ENCODE peak calls at places on chromosomes 5 and 9, in nine cellular contexts. One of them, this sample, is unnamed.

GRCh38 chr5:78157001-78157400 is 137.5 kb downstream of the AP3B1 start:
- DNase-seq in cardiac muscle cell: no peak
- DNase-seq in spleen: no peak
- DNase-seq in adrenal gland: no peak
- DNase-seq in GM06990: no peak
- DNase-seq in AG10803: no peak
- DNase-seq in endodermal cell: no peak
- DNase-seq in bronchial epithelial cell: no peak
- DNase-seq in DND-41: no peak
- DNase-seq in this sample: no peak

GRCh38 chr5:133402781-133403180 is 209.6 kb downstream of the FSTL4 start:
- DNase-seq in GM06990: no peak
- DNase-seq in adrenal gland: no peak
- DNase-seq in DND-41: no peak
- DNase-seq in spleen: no peak
- DNase-seq in endodermal cell: peak
- DNase-seq in cardiac muscle cell: no peak
- DNase-seq in AG10803: no peak
- DNase-seq in bronchial epithelial cell: no peak
- DNase-seq in this sample: no peak

GRCh38 chr9:18261143-18261542 is 212.8 kb upstream of the ADAMTSL1 start:
- DNase-seq in GM06990: no peak
- DNase-seq in spleen: no peak
- DNase-seq in AG10803: peak
- DNase-seq in adrenal gland: peak
- DNase-seq in bronchial epithelial cell: no peak
- DNase-seq in DND-41: no peak
- DNase-seq in cardiac muscle cell: no peak
- DNase-seq in endodermal cell: no peak
- DNase-seq in this sample: no peak

GRCh38 chr5:4230905-4231561 is 635.4 kb downstream of the IRX1 start:
- DNase-seq in AG10803: no peak
- DNase-seq in adrenal gland: no peak
- DNase-seq in bronchial epithelial cell: no peak
- DNase-seq in GM06990: no peak
- DNase-seq in cardiac muscle cell: no peak
- DNase-seq in DND-41: no peak
- DNase-seq in endodermal cell: no peak
- DNase-seq in spleen: no peak
- DNase-seq in this sample: no peak

GRCh38 chr5:3100921-3101551 is 349.6 kb upstream of the IRX2 start:
- DNase-seq in DND-41: no peak
- DNase-seq in cardiac muscle cell: no peak
- DNase-seq in GM06990: no peak
- DNase-seq in spleen: peak
- DNase-seq in endodermal cell: peak
- DNase-seq in AG10803: no peak
- DNase-seq in adrenal gland: no peak
- DNase-seq in bronchial epithelial cell: no peak
- DNase-seq in this sample: no peak

GRCh38 chr5:37628876-37629275 is 211.0 kb downstream of the GDNF start:
- DNase-seq in bronchial epithelial cell: no peak
- DNase-seq in adrenal gland: no peak
- DNase-seq in GM06990: no peak
- DNase-seq in DND-41: no peak
- DNase-seq in endodermal cell: no peak
- DNase-seq in AG10803: no peak
- DNase-seq in spleen: no peak
- DNase-seq in cardiac muscle cell: no peak
- DNase-seq in this sample: no peak

GRCh38 chr9:20409321-20410092 is 212.8 kb downstream of the MLLT3 start:
- DNase-seq in AG10803: no peak
- DNase-seq in GM06990: no peak
- DNase-seq in endodermal cell: no peak
- DNase-seq in bronchial epithelial cell: no peak
- DNase-seq in cardiac muscle cell: no peak
- DNase-seq in DND-41: no peak
- DNase-seq in spleen: no peak
- DNase-seq in adrenal gland: no peak
- DNase-seq in this sample: no peak

GRCh38 chr9:16387382-16387781 is 483.1 kb downstream of the BNC2 start:
- DNase-seq in adrenal gland: no peak
- DNase-seq in DND-41: no peak
- DNase-seq in AG10803: no peak
- DNase-seq in cardiac muscle cell: no peak
- DNase-seq in bronchial epithelial cell: no peak
- DNase-seq in endodermal cell: no peak
- DNase-seq in spleen: no peak
- DNase-seq in GM06990: no peak
- DNase-seq in this sample: no peak

GRCh38 chr5:33494476-33494875 is 53.7 kb downstream of the TARS1 start:
- DNase-seq in bronchial epithelial cell: no peak
- DNase-seq in GM06990: no peak
- DNase-seq in adrenal gland: no peak
- DNase-seq in endodermal cell: no peak
- DNase-seq in AG10803: peak
- DNase-seq in cardiac muscle cell: no peak
- DNase-seq in spleen: no peak
- DNase-seq in DND-41: no peak
- DNase-seq in this sample: no peak

GRCh38 chr9:114884787-114885452 is 45.5 kb downstream of the TNFSF8 start:
- DNase-seq in bronchial epithelial cell: peak
- DNase-seq in AG10803: no peak
- DNase-seq in cardiac muscle cell: no peak
- DNase-seq in adrenal gland: no peak
- DNase-seq in DND-41: no peak
- DNase-seq in GM06990: no peak
- DNase-seq in endodermal cell: no peak
- DNase-seq in spleen: no peak
- DNase-seq in this sample: no peak

GRCh38 chr9:114883709-114884108 is 46.7 kb downstream of the TNFSF8 start:
- DNase-seq in DND-41: no peak
- DNase-seq in AG10803: no peak
- DNase-seq in spleen: no peak
- DNase-seq in endodermal cell: no peak
- DNase-seq in adrenal gland: no peak
- DNase-seq in GM06990: no peak
- DNase-seq in cardiac muscle cell: no peak
- DNase-seq in bronchial epithelial cell: peak
- DNase-seq in this sample: no peak

GRCh38 chr9:114880276-114880891 is 50.0 kb downstream of the TNFSF8 start:
- DNase-seq in cardiac muscle cell: no peak
- DNase-seq in bronchial epithelial cell: peak
- DNase-seq in DND-41: no peak
- DNase-seq in spleen: no peak
- DNase-seq in AG10803: no peak
- DNase-seq in endodermal cell: no peak
- DNase-seq in adrenal gland: no peak
- DNase-seq in GM06990: no peak
- DNase-seq in this sample: no peak

DNA sequence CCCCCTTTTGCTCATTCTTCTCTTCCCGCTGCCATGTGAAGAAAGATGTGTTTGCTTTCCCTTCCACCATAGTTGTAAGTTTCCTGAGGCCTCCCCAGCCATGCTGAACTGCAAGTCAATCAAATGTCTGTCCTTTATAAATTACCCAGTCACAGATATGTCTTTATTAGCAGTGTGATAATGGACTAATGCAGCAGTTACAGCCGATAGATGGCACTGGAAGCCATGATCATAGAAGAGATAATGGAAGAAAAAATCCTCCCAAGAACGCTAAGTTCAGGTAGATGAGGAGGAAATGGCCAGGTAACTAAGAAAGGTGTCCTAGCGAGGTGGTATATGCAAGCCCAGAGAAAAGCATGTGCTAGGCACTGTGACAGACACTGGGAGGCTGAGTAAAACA is 51.2 kb downstream of the TNFSF8 start:
- DNase-seq in bronchial epithelial cell: no peak
- DNase-seq in adrenal gland: no peak
- DNase-seq in endodermal cell: no peak
- DNase-seq in DND-41: no peak
- DNase-seq in cardiac muscle cell: no peak
- DNase-seq in GM06990: no peak
- DNase-seq in spleen: no peak
- DNase-seq in AG10803: no peak
- DNase-seq in this sample: no peak
- TF ChIP-seq CTCF in bronchial epithelial cell: no peak
- TF ChIP-seq CTCF in adrenal gland: no peak
- TF ChIP-seq CTCF in endodermal cell: no peak
- TF ChIP-seq CTCF in DND-41: no peak
- TF ChIP-seq CTCF in cardiac muscle cell: no peak
- TF ChIP-seq CTCF in GM06990: no peak
- TF ChIP-seq CTCF in spleen: no peak
- TF ChIP-seq CTCF in AG10803: no peak
- TF ChIP-seq CTCF in this sample: no peak

DNA sequence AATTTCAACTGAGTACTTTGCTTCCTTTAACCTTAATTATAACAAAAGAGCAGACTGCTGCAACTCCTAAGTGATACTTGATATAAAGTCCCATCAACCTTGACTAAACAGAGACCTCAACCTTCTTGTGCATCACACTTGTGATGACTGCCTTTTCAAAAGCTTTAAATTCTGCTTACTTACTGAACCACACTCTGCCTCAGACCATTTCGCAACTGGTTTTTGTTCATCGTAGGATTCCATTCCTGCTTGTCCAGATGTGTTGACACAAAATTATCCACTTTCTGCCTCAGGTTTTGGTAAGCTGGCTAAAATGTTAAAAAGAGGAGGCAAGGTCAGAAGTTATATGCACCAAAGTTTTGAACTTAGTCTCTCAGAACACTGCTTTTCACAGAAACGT is 3.5 kb downstream of the BOD1 start:
- DNase-seq in GM06990: no peak
- DNase-seq in DND-41: no peak
- DNase-seq in cardiac muscle cell: no peak
- DNase-seq in adrenal gland: no peak
- DNase-seq in bronchial epithelial cell: peak
- DNase-seq in endodermal cell: no peak
- DNase-seq in spleen: no peak
- DNase-seq in AG10803: peak
- DNase-seq in this sample: no peak
- H3K4me3 ChIP-seq in GM06990: no peak
- H3K4me3 ChIP-seq in DND-41: no peak
- H3K4me3 ChIP-seq in cardiac muscle cell: no peak
- H3K4me3 ChIP-seq in adrenal gland: no peak
- H3K4me3 ChIP-seq in bronchial epithelial cell: no peak
- H3K4me3 ChIP-seq in endodermal cell: peak
- H3K4me3 ChIP-seq in spleen: no peak
- H3K4me3 ChIP-seq in AG10803: no peak
- H3K4me3 ChIP-seq in this sample: no peak

GRCh38 chr9:133342083-133342406 is 5.9 kb downstream of the MED22 start:
- DNase-seq in GM06990: no peak
- DNase-seq in adrenal gland: no peak
- DNase-seq in cardiac muscle cell: no peak
- DNase-seq in bronchial epithelial cell: no peak
- DNase-seq in DND-41: no peak
- DNase-seq in AG10803: no peak
- DNase-seq in endodermal cell: peak
- DNase-seq in spleen: no peak
- DNase-seq in this sample: no peak
- TF ChIP-seq CTCF in GM06990: peak
- TF ChIP-seq CTCF in adrenal gland: no peak
- TF ChIP-seq CTCF in cardiac muscle cell: peak
- TF ChIP-seq CTCF in bronchial epithelial cell: peak
- TF ChIP-seq CTCF in DND-41: peak
- TF ChIP-seq CTCF in AG10803: peak
- TF ChIP-seq CTCF in endodermal cell: peak
- TF ChIP-seq CTCF in spleen: no peak
- TF ChIP-seq CTCF in this sample: no peak

GRCh38 chr9:136697821-136698526 is 10.7 kb upstream of the AGPAT2 start:
- DNase-seq in cardiac muscle cell: no peak
- DNase-seq in AG10803: no peak
- DNase-seq in spleen: no peak
- DNase-seq in DND-41: no peak
- DNase-seq in adrenal gland: peak
- DNase-seq in endodermal cell: no peak
- DNase-seq in GM06990: no peak
- DNase-seq in bronchial epithelial cell: no peak
- DNase-seq in this sample: no peak
- H3K4me3 ChIP-seq in cardiac muscle cell: no peak
- H3K4me3 ChIP-seq in AG10803: no peak
- H3K4me3 ChIP-seq in spleen: no peak
- H3K4me3 ChIP-seq in DND-41: no peak
- H3K4me3 ChIP-seq in adrenal gland: no peak
- H3K4me3 ChIP-seq in endodermal cell: no peak
- H3K4me3 ChIP-seq in GM06990: no peak
- H3K4me3 ChIP-seq in bronchial epithelial cell: no peak
- H3K4me3 ChIP-seq in this sample: no peak

DNA sequence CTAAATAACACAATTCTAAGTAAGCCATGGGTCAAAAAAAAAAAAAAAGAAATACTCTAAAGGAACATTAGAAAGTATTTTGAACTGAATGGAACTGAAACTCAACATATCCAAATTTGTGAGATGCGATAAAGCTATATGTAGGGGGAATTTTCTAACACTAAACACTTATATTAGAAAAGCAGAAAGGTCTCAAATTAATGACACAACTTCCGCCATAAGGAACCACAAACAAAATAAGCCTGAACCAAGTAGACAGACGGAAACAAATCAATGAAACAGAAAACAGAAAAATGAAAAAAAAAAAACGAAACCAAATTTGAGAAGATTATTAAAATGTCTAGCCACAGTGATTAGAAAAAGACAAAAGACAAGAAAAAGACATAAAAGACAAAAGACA is 39.9 kb downstream of the ADAMTS6 start:
- DNase-seq in cardiac muscle cell: no peak
- DNase-seq in GM06990: no peak
- DNase-seq in endodermal cell: no peak
- DNase-seq in spleen: no peak
- DNase-seq in AG10803: no peak
- DNase-seq in bronchial epithelial cell: no peak
- DNase-seq in adrenal gland: no peak
- DNase-seq in DND-41: no peak
- DNase-seq in this sample: no peak
- TF ChIP-seq CTCF in cardiac muscle cell: no peak
- TF ChIP-seq CTCF in GM06990: no peak
- TF ChIP-seq CTCF in endodermal cell: no peak
- TF ChIP-seq CTCF in spleen: no peak
- TF ChIP-seq CTCF in AG10803: no peak
- TF ChIP-seq CTCF in bronchial epithelial cell: no peak
- TF ChIP-seq CTCF in adrenal gland: no peak
- TF ChIP-seq CTCF in DND-41: no peak
- TF ChIP-seq CTCF in this sample: no peak

DNA sequence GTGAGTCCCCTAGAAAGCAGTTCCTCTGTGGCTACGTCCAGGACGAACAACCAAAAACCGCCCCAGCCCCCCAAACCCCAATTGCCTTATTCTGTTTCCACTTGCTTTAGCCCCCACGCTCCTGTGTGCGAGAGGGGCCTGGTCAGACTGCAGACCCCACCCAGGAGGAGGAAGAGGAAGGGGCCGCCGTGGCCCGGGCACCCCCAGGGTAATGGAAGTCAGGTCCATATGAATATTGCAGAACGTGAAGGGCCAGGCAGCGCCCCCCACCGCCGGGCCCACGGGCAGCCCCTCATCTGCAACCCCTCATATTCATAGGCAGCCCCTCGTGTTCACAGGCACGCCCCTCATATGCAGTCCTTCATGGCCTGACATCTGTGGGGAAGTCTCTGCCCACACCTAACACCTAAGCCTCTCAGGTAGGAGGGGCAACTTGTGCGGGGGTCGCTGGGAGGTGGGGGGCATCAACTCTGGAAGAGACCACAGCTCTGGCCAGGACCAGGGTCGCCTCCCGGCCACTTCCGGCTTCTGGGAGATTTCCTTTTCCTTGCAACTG is 37.7 kb upstream of the PLEKHG4B start:
- DNase-seq in spleen: no peak
- DNase-seq in GM06990: no peak
- DNase-seq in bronchial epithelial cell: no peak
- DNase-seq in DND-41: no peak
- DNase-seq in cardiac muscle cell: no peak
- DNase-seq in adrenal gland: no peak
- DNase-seq in endodermal cell: no peak
- DNase-seq in AG10803: no peak
- DNase-seq in this sample: no peak
- H3K4me3 ChIP-seq in spleen: peak
- H3K4me3 ChIP-seq in GM06990: no peak
- H3K4me3 ChIP-seq in bronchial epithelial cell: no peak
- H3K4me3 ChIP-seq in DND-41: no peak
- H3K4me3 ChIP-seq in cardiac muscle cell: peak
- H3K4me3 ChIP-seq in adrenal gland: no peak
- H3K4me3 ChIP-seq in endodermal cell: peak
- H3K4me3 ChIP-seq in AG10803: peak
- H3K4me3 ChIP-seq in this sample: no peak

This sample was measured in GM12865.